ENCODE peak calls at places on chromosome 14, in six cellular contexts. U is NT2/D1; E is CD8-positive, alpha-beta memory T cell; K is sigmoid colon; O is effector memory CD4-positive, alpha-beta T cell; Z is ovary. G is an unnamed sample.
A peak's percentile ranks its signal among the peaks of the same experiment; 100 is the strongest.

GRCh38 chr14:52650774-52651173 is 44.6 kb downstream of the ERO1A start:
- DNase-seq in U (no peak), E (no peak), K (no peak), O (no peak), Z (no peak), G (no peak)

GRCh38 chr14:86057018-86057667 is 527.2 kb downstream of the FLRT2 start:
- DNase-seq in U (no peak), E (no peak), K (no peak), O (no peak), Z (no peak), G (peak; percentile 63)

GRCh38 chr14:75636100-75636692 is 24.5 kb downstream of the ERG28 start:
- DNase-seq in U (no peak), E (no peak), K (no peak), O (no peak), Z (no peak), G (peak; percentile 70)

GRCh38 chr14:76051717-76052459 is 66.3 kb downstream of the IFT43 start:
- DNase-seq in U (no peak), E (no peak), K (no peak), O (no peak), Z (no peak), G (no peak)

GRCh38 chr14:102592969-102593840 is 756 bp downstream of the RCOR1 start:
- DNase-seq in U (no peak), E (peak; percentile 72), K (peak; percentile 82), O (peak; percentile 32), Z (peak; percentile 55), G (peak; percentile 50)

GRCh38 chr14:67526676-67527459 is 6.2 kb upstream of the PLEKHH1 start:
- DNase-seq in U (no peak), E (peak; percentile 34), K (no peak), O (no peak), Z (peak; percentile 29), G (peak; percentile 39)

GRCh38 chr14:94561656-94562010 is 391 bp downstream of the SERPINA4 start:
- DNase-seq in U (no peak), E (no peak), K (no peak), O (no peak), Z (peak; percentile 10), G (no peak)

GRCh38 chr14:100193417-100194357 is 34.2 kb upstream of the DEGS2 start:
- DNase-seq in U (no peak), E (no peak), K (no peak), O (no peak), Z (peak; percentile 37), G (peak; percentile 38)

GRCh38 chr14:63383776-63384367 is 65.1 kb upstream of the GPHB5 start:
- DNase-seq in U (no peak), E (peak; percentile 3), K (no peak), O (no peak), Z (no peak), G (no peak)

GRCh38 chr14:84465890-84466289 is 1064.1 kb upstream of the FLRT2 start:
- DNase-seq in U (no peak), E (no peak), K (no peak), O (no peak), Z (no peak), G (no peak)

GRCh38 chr14:54627718-54628345 is 60.9 kb downstream of the SAMD4A start:
- DNase-seq in U (no peak), E (peak; percentile 49), K (no peak), O (peak; percentile 3), Z (peak; percentile 63), G (no peak)

GRCh38 chr14:22526210-22526609 is 62.8 kb downstream of the DAD1 start:
- DNase-seq in U (no peak), E (no peak), K (no peak), O (no peak), Z (no peak), G (no peak)

GRCh38 chr14:59964251-59965007 is 44.5 kb downstream of the LRRC9 start:
- DNase-seq in U (no peak), E (peak; percentile 44), K (no peak), O (no peak), Z (no peak), G (peak; percentile 2)

GRCh38 chr14:76696791-76697190 is 64.5 kb upstream of the VASH1 start:
- DNase-seq in U (no peak), E (no peak), K (no peak), O (no peak), Z (no peak), G (no peak)

GRCh38 chr14:93520053-93520607 is 89.4 kb downstream of the UNC79 start:
- DNase-seq in U (no peak), E (no peak), K (no peak), O (no peak), Z (no peak), G (peak; percentile 2)

GRCh38 chr14:68173227-68173972 is 353.8 kb downstream of the RAD51B start:
- DNase-seq in U (no peak), E (no peak), K (no peak), O (no peak), Z (no peak), G (no peak)

GRCh38 chr14:50523271-50524041 is 8.9 kb downstream of the MAP4K5 start:
- DNase-seq in U (no peak), E (no peak), K (no peak), O (no peak), Z (no peak), G (no peak)

GRCh38 chr14:51094282-51094821 is 553 bp downstream of the TRIM9 start:
- DNase-seq in U (no peak), E (no peak), K (peak; percentile 66), O (no peak), Z (peak; percentile 15), G (no peak)

GRCh38 chr14:91255026-91255695 is 10.7 kb upstream of the GPR68 start:
- DNase-seq in U (no peak), E (no peak), K (no peak), O (no peak), Z (no peak), G (no peak)

GRCh38 chr14:91255820-91256219 is 11.3 kb upstream of the GPR68 start:
- DNase-seq in U (no peak), E (no peak), K (no peak), O (no peak), Z (no peak), G (no peak)

GRCh38 chr14:91252901-91253794 is 8.6 kb upstream of the GPR68 start:
- DNase-seq in U (no peak), E (peak; percentile 29), K (no peak), O (no peak), Z (peak; percentile 47), G (peak; percentile 41)

GRCh38 chr14:91254456-91254855 is 10.0 kb upstream of the GPR68 start:
- DNase-seq in U (no peak), E (peak; percentile 36), K (no peak), O (no peak), Z (no peak), G (no peak)

DNA sequence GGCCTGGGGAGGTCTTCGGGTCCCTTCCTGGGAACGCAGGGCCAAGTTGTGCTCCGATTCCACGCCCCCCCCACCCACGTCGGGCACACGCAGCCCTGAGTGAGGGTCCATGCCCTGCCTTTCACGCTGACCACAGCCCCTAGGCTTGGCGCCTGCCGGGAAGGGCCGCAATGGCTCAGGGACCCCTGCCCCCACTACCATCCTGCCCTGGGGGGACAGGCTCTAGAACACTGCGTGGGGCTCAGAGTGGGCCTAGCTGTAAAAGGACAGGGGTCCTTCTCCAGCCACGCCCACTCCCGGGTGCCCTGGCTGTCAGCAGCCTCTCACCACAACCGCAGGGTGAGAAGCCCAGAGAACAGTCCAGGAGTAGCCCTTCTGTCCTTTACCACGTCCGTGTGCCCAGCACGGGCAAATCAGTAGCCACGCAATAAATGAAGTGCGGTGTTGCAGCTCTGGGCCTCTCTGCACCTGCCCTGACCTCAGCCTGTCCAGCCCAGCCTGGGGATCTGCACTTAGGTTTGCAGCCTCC is 9.4 kb upstream of the GPR68 start:
- DNase-seq in U (no peak), E (no peak), K (no peak), O (no peak), Z (no peak), G (no peak)
- H3K4me1 ChIP-seq in U (peaks cover 13% of the 10 kb centered on the region), E (peaks cover 64% of the 10 kb centered on the region), K (peaks cover 41% of the 10 kb centered on the region), O (peaks cover 67% of the 10 kb centered on the region), Z (peaks cover 7% of the 10 kb centered on the region), G (peaks cover 34% of the 10 kb centered on the region)

DNA sequence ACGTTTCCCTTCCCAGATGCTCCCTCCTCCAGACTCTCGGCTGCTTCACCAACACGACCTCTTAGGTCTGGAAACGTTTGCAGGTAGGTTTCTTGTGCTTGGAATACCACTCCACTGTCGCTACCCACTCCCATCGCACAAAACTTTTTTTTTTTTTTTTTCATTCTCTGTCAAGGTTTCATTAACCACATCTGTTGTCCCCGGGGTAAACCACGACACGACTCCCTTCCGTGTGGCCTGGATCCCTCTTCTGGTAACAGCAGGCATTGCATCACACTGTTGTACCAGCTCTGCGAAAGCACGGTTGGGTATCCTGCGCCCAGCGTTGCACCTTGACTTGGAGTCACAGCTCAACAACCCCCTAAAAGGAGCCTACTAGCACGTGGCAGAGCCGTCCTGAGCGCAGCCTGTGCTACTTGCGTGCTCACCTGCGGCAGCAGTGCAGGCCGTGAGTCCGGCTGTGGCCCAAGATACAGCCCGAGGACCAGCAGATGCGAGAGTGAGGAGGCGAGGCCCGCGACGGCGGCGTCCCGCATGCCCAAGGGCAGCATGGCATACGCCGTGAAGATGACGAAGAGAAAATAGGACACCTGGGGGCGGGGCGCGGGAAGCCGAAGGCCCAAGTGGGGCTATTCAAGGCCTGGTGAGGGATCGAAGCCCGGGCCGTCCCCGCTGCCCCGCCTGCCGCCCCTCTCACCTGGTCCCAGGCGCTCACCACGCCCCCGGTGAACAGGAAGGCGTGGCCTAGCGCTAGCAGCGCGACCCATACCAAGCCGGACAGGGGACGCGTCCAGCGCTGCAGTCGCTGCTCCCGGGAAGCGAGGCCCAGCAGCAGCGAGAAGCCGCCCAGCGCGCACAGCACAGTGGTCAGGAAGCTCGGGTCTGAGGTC is 2.5 kb downstream of the ADCY4 start:
- DNase-seq in U (peak; percentile 30), E (peak; percentile 85), K (peak; percentile 81), O (peak; percentile 76), Z (peak; percentile 67), G (peak; percentile 75)
- H3K4me3 ChIP-seq in U (peak overlapping the region; percentile 35), E (peak overlapping the region; percentile 44), K (peak overlapping the region; percentile 19), O (peak overlapping the region; percentile 43), Z (peak overlapping the region; percentile 20), G (no peak overlapping the region)

GRCh38 chr14:35535794-35536112 is 1.8 kb downstream of the INSM2 start:
- DNase-seq in U (no peak), E (no peak), K (no peak), O (no peak), Z (no peak), G (no peak)

GRCh38 chr14:35534130-35534883 is at the start of gene INSM2:
- DNase-seq in U (no peak), E (peak; percentile 7), K (no peak), O (no peak), Z (no peak), G (no peak)

GRCh38 chr14:35533357-35534129 is 421 bp upstream of the INSM2 start:
- DNase-seq in U (peak; percentile 52), E (peak; percentile 21), K (peak; percentile 64), O (peak; percentile 16), Z (peak; percentile 21), G (peak; percentile 91)

GRCh38 chr14:35532783-35533356 is 1.1 kb upstream of the INSM2 start:
- DNase-seq in U (no peak), E (no peak), K (no peak), O (no peak), Z (no peak), G (no peak)

GRCh38 chr14:35534884-35535793 is 1.2 kb downstream of the INSM2 start:
- DNase-seq in U (peak; percentile 46), E (peak; percentile 65), K (peak; percentile 67), O (peak; percentile 23), Z (peak; percentile 35), G (peak; percentile 61)
- H3K27me3 ChIP-seq in U (peaks cover 74% of the 10 kb centered on the region), E (peaks cover 21% of the 10 kb centered on the region), K (peaks cover 60% of the 10 kb centered on the region), O (peaks cover 33% of the 10 kb centered on the region), Z (peaks cover 4% of the 10 kb centered on the region), G (no peaks in the 10 kb centered on the region)

GRCh38 chr14:69674546-69675245 is 63.3 kb downstream of the SUSD6 start:
- DNase-seq in U (no peak), E (no peak), K (no peak), O (no peak), Z (no peak), G (no peak)
- H3K4me1 ChIP-seq in U (peaks cover 2% of the 10 kb centered on the region), E (peaks cover 61% of the 10 kb centered on the region), K (peaks cover 75% of the 10 kb centered on the region), O (peaks cover 44% of the 10 kb centered on the region), Z (peaks cover 21% of the 10 kb centered on the region), G (no peaks in the 10 kb centered on the region)

G was measured in SJCRH30.